ENCODE peak calls at places on chromosomes 3 and 15, in five cellular contexts. One of them, this sample, is unnamed.

GRCh38 chr3:50573566-50574279 is 4.4 kb downstream of the HEMK1 start:
- DNase-seq in NB4: no peak
- DNase-seq in GM12865: no peak
- DNase-seq in spleen: no peak
- DNase-seq in lower leg skin: no peak
- DNase-seq in this sample: no peak

GRCh38 chr3:142997330-142997729 is 4.0 kb upstream of the U2SURP start:
- DNase-seq in NB4: no peak
- DNase-seq in GM12865: no peak
- DNase-seq in lower leg skin: no peak
- DNase-seq in spleen: no peak
- DNase-seq in this sample: no peak

GRCh38 chr15:96326551-96327154 is 3.8 kb upstream of the NR2F2 start:
- DNase-seq in lower leg skin: no peak
- DNase-seq in spleen: no peak
- DNase-seq in NB4: peak
- DNase-seq in GM12865: no peak
- DNase-seq in this sample: no peak

GRCh38 chr3:33440578-33441321 is 545 bp upstream of the UBP1 start:
- DNase-seq in NB4: peak
- DNase-seq in spleen: peak
- DNase-seq in GM12865: peak
- DNase-seq in lower leg skin: peak
- DNase-seq in this sample: peak

GRCh38 chr15:56042982-56043980 is 49.9 kb upstream of the NEDD4 start:
- DNase-seq in GM12865: peak
- DNase-seq in NB4: peak
- DNase-seq in spleen: no peak
- DNase-seq in lower leg skin: no peak
- DNase-seq in this sample: no peak

GRCh38 chr3:33426630-33427341 is 13.4 kb downstream of the UBP1 start:
- DNase-seq in NB4: no peak
- DNase-seq in lower leg skin: no peak
- DNase-seq in spleen: no peak
- DNase-seq in GM12865: no peak
- DNase-seq in this sample: no peak

GRCh38 chr15:48373855-48374421 is 42.7 kb downstream of the DUT start:
- DNase-seq in GM12865: no peak
- DNase-seq in spleen: no peak
- DNase-seq in lower leg skin: no peak
- DNase-seq in NB4: peak
- DNase-seq in this sample: no peak

GRCh38 chr3:180265551-180265950 is 228.8 kb upstream of the PEX5L start:
- DNase-seq in NB4: no peak
- DNase-seq in lower leg skin: no peak
- DNase-seq in GM12865: no peak
- DNase-seq in spleen: no peak
- DNase-seq in this sample: no peak

GRCh38 chr3:171320721-171321120 is 139.5 kb downstream of the TNIK start:
- DNase-seq in spleen: no peak
- DNase-seq in lower leg skin: no peak
- DNase-seq in NB4: peak
- DNase-seq in GM12865: no peak
- DNase-seq in this sample: no peak

GRCh38 chr3:85161544-85161943 is 202.8 kb downstream of the CADM2 start:
- DNase-seq in NB4: no peak
- DNase-seq in spleen: no peak
- DNase-seq in GM12865: no peak
- DNase-seq in lower leg skin: no peak
- DNase-seq in this sample: no peak

GRCh38 chr3:134388748-134389485 is 14.7 kb upstream of the AMOTL2 start:
- DNase-seq in NB4: no peak
- DNase-seq in GM12865: no peak
- DNase-seq in spleen: no peak
- DNase-seq in lower leg skin: no peak
- DNase-seq in this sample: no peak

GRCh38 chr15:40097096-40097967 is 11.3 kb downstream of the BMF start:
- DNase-seq in spleen: no peak
- DNase-seq in lower leg skin: no peak
- DNase-seq in NB4: peak
- DNase-seq in GM12865: peak
- DNase-seq in this sample: no peak

GRCh38 chr15:29129221-29129620 is 140.4 kb downstream of the NSMCE3 start:
- DNase-seq in lower leg skin: no peak
- DNase-seq in NB4: no peak
- DNase-seq in GM12865: no peak
- DNase-seq in spleen: no peak
- DNase-seq in this sample: no peak

GRCh38 chr3:72079369-72079872 is 294.5 kb upstream of the PROK2 start:
- DNase-seq in GM12865: peak
- DNase-seq in lower leg skin: no peak
- DNase-seq in spleen: no peak
- DNase-seq in NB4: no peak
- DNase-seq in this sample: no peak

GRCh38 chr3:183185696-183186095 is 23.2 kb upstream of the LAMP3 start:
- DNase-seq in GM12865: no peak
- DNase-seq in NB4: peak
- DNase-seq in spleen: no peak
- DNase-seq in lower leg skin: no peak
- DNase-seq in this sample: no peak

GRCh38 chr3:70982700-70983140 is 600.8 kb downstream of the FOXP1 start:
- DNase-seq in NB4: no peak
- DNase-seq in GM12865: peak
- DNase-seq in lower leg skin: peak
- DNase-seq in spleen: no peak
- DNase-seq in this sample: no peak

GRCh38 chr3:30131171-30131570 is 475.2 kb upstream of the TGFBR2 start:
- DNase-seq in GM12865: no peak
- DNase-seq in lower leg skin: no peak
- DNase-seq in NB4: no peak
- DNase-seq in spleen: no peak
- DNase-seq in this sample: no peak

GRCh38 chr3:105598047-105598796 is 231.5 kb downstream of the ALCAM start:
- DNase-seq in spleen: no peak
- DNase-seq in NB4: no peak
- DNase-seq in GM12865: no peak
- DNase-seq in lower leg skin: no peak
- DNase-seq in this sample: no peak

GRCh38 chr3:43286886-43287301 is 554 bp downstream of the SNRK start:
- DNase-seq in NB4: peak
- DNase-seq in GM12865: peak
- DNase-seq in spleen: no peak
- DNase-seq in lower leg skin: no peak
- DNase-seq in this sample: peak

GRCh38 chr3:118636841-118637240 is 397.8 kb downstream of the IGSF11 start:
- DNase-seq in lower leg skin: no peak
- DNase-seq in GM12865: peak
- DNase-seq in spleen: no peak
- DNase-seq in NB4: peak
- DNase-seq in this sample: no peak

GRCh38 chr3:3196148-3196861 is 16.8 kb upstream of the CRBN start:
- DNase-seq in lower leg skin: no peak
- DNase-seq in spleen: no peak
- DNase-seq in GM12865: peak
- DNase-seq in NB4: peak
- DNase-seq in this sample: peak

GRCh38 chr3:46607603-46608028 is 4.7 kb upstream of the FAM240A start:
- DNase-seq in GM12865: peak
- DNase-seq in spleen: no peak
- DNase-seq in NB4: peak
- DNase-seq in lower leg skin: peak
- DNase-seq in this sample: no peak

GRCh38 chr3:195030791-195031321 is 240.1 kb downstream of the XXYLT1 start:
- DNase-seq in GM12865: no peak
- DNase-seq in NB4: no peak
- DNase-seq in lower leg skin: no peak
- DNase-seq in spleen: no peak
- DNase-seq in this sample: no peak

GRCh38 chr3:136078421-136079364 is 113.2 kb downstream of the PPP2R3A start:
- DNase-seq in GM12865: peak
- DNase-seq in lower leg skin: no peak
- DNase-seq in spleen: no peak
- DNase-seq in NB4: peak
- DNase-seq in this sample: no peak

GRCh38 chr15:38746211-38746610 is 181.6 kb upstream of the RASGRP1 start:
- DNase-seq in GM12865: no peak
- DNase-seq in lower leg skin: no peak
- DNase-seq in NB4: no peak
- DNase-seq in spleen: no peak
- DNase-seq in this sample: no peak

GRCh38 chr3:44132061-44132460 is 109.6 kb upstream of the TOPAZ1 start:
- DNase-seq in lower leg skin: no peak
- DNase-seq in spleen: no peak
- DNase-seq in NB4: no peak
- DNase-seq in GM12865: no peak
- DNase-seq in this sample: no peak

GRCh38 chr3:8869613-8870012 is 93.7 kb downstream of the RAD18 start:
- DNase-seq in GM12865: no peak
- DNase-seq in lower leg skin: no peak
- DNase-seq in spleen: no peak
- DNase-seq in NB4: no peak
- DNase-seq in this sample: no peak

GRCh38 chr3:136632625-136633081 is 119.5 kb downstream of the STAG1 start:
- DNase-seq in spleen: no peak
- DNase-seq in GM12865: no peak
- DNase-seq in NB4: no peak
- DNase-seq in lower leg skin: no peak
- DNase-seq in this sample: no peak

GRCh38 chr3:196323723-196324122 is 5.7 kb upstream of the DYNLT2B start:
- DNase-seq in GM12865: no peak
- DNase-seq in lower leg skin: no peak
- DNase-seq in spleen: no peak
- DNase-seq in NB4: peak
- DNase-seq in this sample: peak

GRCh38 chr3:105686324-105686897 is 182.4 kb downstream of the CBLB start:
- DNase-seq in spleen: no peak
- DNase-seq in NB4: peak
- DNase-seq in GM12865: peak
- DNase-seq in lower leg skin: no peak
- DNase-seq in this sample: no peak

GRCh38 chr3:36219398-36219797 is 160.9 kb upstream of the STAC start:
- DNase-seq in lower leg skin: no peak
- DNase-seq in NB4: no peak
- DNase-seq in spleen: no peak
- DNase-seq in GM12865: no peak
- DNase-seq in this sample: no peak

GRCh38 chr3:46979958-46980497 is 562 bp downstream of the NBEAL2 start:
- DNase-seq in GM12865: no peak
- DNase-seq in lower leg skin: no peak
- DNase-seq in NB4: peak
- DNase-seq in spleen: peak
- DNase-seq in this sample: no peak

GRCh38 chr15:52486003-52486996 is 42.4 kb downstream of the MYO5A start:
- DNase-seq in spleen: no peak
- DNase-seq in GM12865: no peak
- DNase-seq in NB4: no peak
- DNase-seq in lower leg skin: no peak
- DNase-seq in this sample: peak
- H3K4me3 ChIP-seq in spleen: no peak
- H3K4me3 ChIP-seq in GM12865: no peak
- H3K4me3 ChIP-seq in NB4: no peak
- H3K4me3 ChIP-seq in lower leg skin: no peak
- H3K4me3 ChIP-seq in this sample: no peak

GRCh38 chr3:177438596-177439220 is 241.4 kb upstream of the TBL1XR1 start:
- DNase-seq in NB4: no peak
- DNase-seq in GM12865: no peak
- DNase-seq in lower leg skin: no peak
- DNase-seq in spleen: no peak
- DNase-seq in this sample: no peak
- TF ChIP-seq CTCF in NB4: no peak
- TF ChIP-seq CTCF in GM12865: no peak
- TF ChIP-seq CTCF in lower leg skin: no peak
- TF ChIP-seq CTCF in spleen: no peak
- TF ChIP-seq CTCF in this sample: no peak

GRCh38 chr3:149336925-149337324 is 3.5 kb upstream of the TM4SF18 start:
- DNase-seq in GM12865: no peak
- DNase-seq in NB4: no peak
- DNase-seq in spleen: no peak
- DNase-seq in lower leg skin: no peak
- DNase-seq in this sample: no peak

GRCh38 chr3:149332781-149333517 is 487 bp downstream of the TM4SF18 start:
- DNase-seq in NB4: no peak
- DNase-seq in spleen: no peak
- DNase-seq in GM12865: no peak
- DNase-seq in lower leg skin: no peak
- DNase-seq in this sample: no peak

GRCh38 chr3:149332227-149332765 is 1.1 kb downstream of the TM4SF18 start:
- DNase-seq in spleen: no peak
- DNase-seq in GM12865: no peak
- DNase-seq in lower leg skin: no peak
- DNase-seq in NB4: no peak
- DNase-seq in this sample: no peak

GRCh38 chr3:149330609-149331008 is 2.8 kb downstream of the TM4SF18 start:
- DNase-seq in lower leg skin: no peak
- DNase-seq in GM12865: no peak
- DNase-seq in NB4: no peak
- DNase-seq in spleen: no peak
- DNase-seq in this sample: no peak

DNA sequence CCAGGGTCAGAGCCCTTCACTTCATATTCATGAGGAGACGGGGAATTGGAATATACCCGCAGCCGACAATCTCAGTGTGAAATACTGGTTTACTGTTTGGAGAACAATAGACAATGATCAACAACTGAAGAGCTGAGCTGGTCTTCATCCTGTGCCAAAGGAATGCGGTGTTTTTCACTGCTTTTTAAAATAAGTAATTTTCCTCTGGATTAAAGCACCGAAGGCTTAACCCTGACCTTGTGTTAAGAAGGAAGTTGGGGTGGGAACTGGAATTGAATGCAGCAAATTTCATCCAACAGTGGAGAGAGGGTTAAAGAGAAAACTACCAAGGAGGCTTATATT is at the start of gene TM4SF18:
- DNase-seq in lower leg skin: no peak
- DNase-seq in spleen: no peak
- DNase-seq in NB4: no peak
- DNase-seq in GM12865: no peak
- DNase-seq in this sample: no peak
- H3K4me3 ChIP-seq in lower leg skin: no peak
- H3K4me3 ChIP-seq in spleen: peak
- H3K4me3 ChIP-seq in NB4: no peak
- H3K4me3 ChIP-seq in GM12865: no peak
- H3K4me3 ChIP-seq in this sample: no peak

GRCh38 chr3:42099020-42099765 is 8.0 kb downstream of the TRAK1 start:
- DNase-seq in NB4: no peak
- DNase-seq in spleen: peak
- DNase-seq in lower leg skin: no peak
- DNase-seq in GM12865: no peak
- DNase-seq in this sample: no peak

GRCh38 chr3:42095540-42095939 is 4.4 kb downstream of the TRAK1 start:
- DNase-seq in NB4: no peak
- DNase-seq in spleen: no peak
- DNase-seq in GM12865: no peak
- DNase-seq in lower leg skin: no peak
- DNase-seq in this sample: no peak

GRCh38 chr3:42094992-42095391 is 3.8 kb downstream of the TRAK1 start:
- DNase-seq in NB4: no peak
- DNase-seq in lower leg skin: no peak
- DNase-seq in spleen: no peak
- DNase-seq in GM12865: no peak
- DNase-seq in this sample: no peak

GRCh38 chr3:42098171-42098570 is 7.0 kb downstream of the TRAK1 start:
- DNase-seq in lower leg skin: no peak
- DNase-seq in NB4: no peak
- DNase-seq in spleen: peak
- DNase-seq in GM12865: no peak
- DNase-seq in this sample: no peak

GRCh38 chr3:42097166-42097946 is 6.2 kb downstream of the TRAK1 start:
- DNase-seq in NB4: no peak
- DNase-seq in lower leg skin: no peak
- DNase-seq in spleen: no peak
- DNase-seq in GM12865: no peak
- DNase-seq in this sample: no peak
- TF ChIP-seq CTCF in NB4: no peak
- TF ChIP-seq CTCF in lower leg skin: no peak
- TF ChIP-seq CTCF in spleen: no peak
- TF ChIP-seq CTCF in GM12865: no peak
- TF ChIP-seq CTCF in this sample: no peak